ENCODE peak calls at places on chromosomes 11 and 22, in nine cellular contexts. I, V, Y, H, C, B, E, K and M are unnamed samples.

GRCh38 chr11:13984616-13985474 is 22.3 kb downstream of the SPON1 start:
- DNase-seq in I (no peak), V (no peak), Y (no peak), H (peak), C (no peak), B (peak), E (peak), K (peak), M (no peak)

GRCh38 chr22:32185821-32186220 is 19.1 kb downstream of the RFPL2 start:
- DNase-seq in I (no peak), V (no peak), Y (no peak), H (no peak), C (no peak), B (no peak), E (no peak), K (no peak), M (no peak)

GRCh38 chr11:34749666-34750659 is 129.1 kb downstream of the EHF start:
- DNase-seq in I (no peak), V (no peak), Y (no peak), H (peak), C (no peak), B (peak), E (peak), K (peak), M (no peak)

GRCh38 chr11:75406338-75406777 is 7.0 kb downstream of the RPS3 start:
- DNase-seq in I (no peak), V (no peak), Y (no peak), H (peak), C (no peak), B (no peak), E (no peak), K (peak), M (no peak)

GRCh38 chr11:33941637-33942160 is 49.8 kb upstream of the LMO2 start:
- DNase-seq in I (no peak), V (no peak), Y (peak), H (peak), C (no peak), B (no peak), E (no peak), K (peak), M (no peak)

GRCh38 chr22:25027552-25027951 is 75.0 kb downstream of the KIAA1671 start:
- DNase-seq in I (no peak), V (peak), Y (no peak), H (no peak), C (no peak), B (no peak), E (peak), K (no peak), M (no peak)

GRCh38 chr11:39570526-39570925 is 1888.9 kb downstream of the LRRC4C start:
- DNase-seq in I (no peak), V (no peak), Y (no peak), H (peak), C (no peak), B (no peak), E (peak), K (no peak), M (no peak)

GRCh38 chr11:122115520-122116343 is at the start of gene BLID:
- DNase-seq in I (no peak), V (peak), Y (no peak), H (peak), C (no peak), B (peak), E (peak), K (peak), M (no peak)

GRCh38 chr11:35992551-35992950 is 48.7 kb downstream of the LDLRAD3 start:
- DNase-seq in I (no peak), V (no peak), Y (peak), H (no peak), C (no peak), B (no peak), E (peak), K (no peak), M (no peak)

GRCh38 chr22:19942886-19943664 is 1.5 kb upstream of the TXNRD2 start:
- DNase-seq in I (no peak), V (no peak), Y (peak), H (peak), C (no peak), B (peak), E (peak), K (peak), M (no peak)

GRCh38 chr11:11528986-11529385 is 92.8 kb downstream of the GALNT18 start:
- DNase-seq in I (no peak), V (no peak), Y (no peak), H (no peak), C (no peak), B (no peak), E (peak), K (no peak), M (no peak)

GRCh38 chr22:18013436-18013835 is 10.9 kb downstream of the MICAL3 start:
- DNase-seq in I (no peak), V (no peak), Y (no peak), H (no peak), C (no peak), B (no peak), E (no peak), K (no peak), M (no peak)